ENCODE peak calls at places on chromosomes 13 and 19, in nine cellular contexts. One of them, this sample, is unnamed.

GRCh38 chr13:112837371-112838037 is 131.5 kb upstream of the MCF2L start:
- DNase-seq in RWPE1: no peak
- DNase-seq in omental fat pad: no peak
- DNase-seq in IMR-90: no peak
- DNase-seq in Calu3: no peak
- DNase-seq in nephron progenitor cell: no peak
- DNase-seq in AG10803: peak; percentile 65
- DNase-seq in astrocyte: no peak
- DNase-seq in dorsolateral prefrontal cortex: peak; percentile 69
- DNase-seq in this sample: no peak

GRCh38 chr13:36858285-36858684 is 39.3 kb downstream of the RFXAP start:
- DNase-seq in omental fat pad: no peak
- DNase-seq in dorsolateral prefrontal cortex: no peak
- DNase-seq in RWPE1: peak; percentile 21
- DNase-seq in astrocyte: peak; percentile 32
- DNase-seq in IMR-90: peak; percentile 65
- DNase-seq in nephron progenitor cell: peak; percentile 8
- DNase-seq in AG10803: peak; percentile 64
- DNase-seq in Calu3: no peak
- DNase-seq in this sample: no peak

GRCh38 chr13:44710576-44710975 is 134.4 kb upstream of the TSC22D1 start:
- DNase-seq in IMR-90: peak; percentile 96
- DNase-seq in AG10803: peak; percentile 81
- DNase-seq in dorsolateral prefrontal cortex: no peak
- DNase-seq in nephron progenitor cell: no peak
- DNase-seq in Calu3: peak; percentile 23
- DNase-seq in RWPE1: peak; percentile 83
- DNase-seq in omental fat pad: no peak
- DNase-seq in astrocyte: peak; percentile 98
- DNase-seq in this sample: no peak

GRCh38 chr19:45172173-45172572 is 5.9 kb downstream of the TRAPPC6A start:
- DNase-seq in IMR-90: no peak
- DNase-seq in AG10803: no peak
- DNase-seq in astrocyte: no peak
- DNase-seq in RWPE1: no peak
- DNase-seq in omental fat pad: no peak
- DNase-seq in nephron progenitor cell: no peak
- DNase-seq in Calu3: no peak
- DNase-seq in dorsolateral prefrontal cortex: no peak
- DNase-seq in this sample: no peak

GRCh38 chr13:109465151-109465550 is 321.2 kb downstream of the IRS2 start:
- DNase-seq in astrocyte: no peak
- DNase-seq in AG10803: peak; percentile 75
- DNase-seq in nephron progenitor cell: no peak
- DNase-seq in dorsolateral prefrontal cortex: no peak
- DNase-seq in Calu3: no peak
- DNase-seq in RWPE1: no peak
- DNase-seq in IMR-90: peak; percentile 2
- DNase-seq in omental fat pad: no peak
- DNase-seq in this sample: no peak

GRCh38 chr13:111429064-111429558 is 108.7 kb downstream of the TEX29 start:
- DNase-seq in nephron progenitor cell: peak; percentile 70
- DNase-seq in dorsolateral prefrontal cortex: no peak
- DNase-seq in RWPE1: peak; percentile 39
- DNase-seq in Calu3: peak; percentile 26
- DNase-seq in omental fat pad: no peak
- DNase-seq in AG10803: peak; percentile 31
- DNase-seq in IMR-90: peak; percentile 18
- DNase-seq in astrocyte: no peak
- DNase-seq in this sample: peak; percentile 67

GRCh38 chr13:75637101-75637774 is 1.1 kb downstream of the LMO7 start:
- DNase-seq in Calu3: no peak
- DNase-seq in IMR-90: no peak
- DNase-seq in omental fat pad: no peak
- DNase-seq in RWPE1: no peak
- DNase-seq in astrocyte: no peak
- DNase-seq in dorsolateral prefrontal cortex: no peak
- DNase-seq in nephron progenitor cell: no peak
- DNase-seq in AG10803: no peak
- DNase-seq in this sample: no peak

GRCh38 chr13:60591348-60591747 is 194.3 kb downstream of the TDRD3 start:
- DNase-seq in RWPE1: peak; percentile 10
- DNase-seq in AG10803: peak; percentile 90
- DNase-seq in IMR-90: peak; percentile 48
- DNase-seq in Calu3: no peak
- DNase-seq in astrocyte: peak; percentile 98
- DNase-seq in nephron progenitor cell: no peak
- DNase-seq in dorsolateral prefrontal cortex: no peak
- DNase-seq in omental fat pad: no peak
- DNase-seq in this sample: no peak

GRCh38 chr13:93603043-93603442 is 376.4 kb downstream of the GPC6 start:
- DNase-seq in nephron progenitor cell: no peak
- DNase-seq in dorsolateral prefrontal cortex: no peak
- DNase-seq in astrocyte: peak; percentile 90
- DNase-seq in omental fat pad: no peak
- DNase-seq in IMR-90: peak; percentile 82
- DNase-seq in Calu3: no peak
- DNase-seq in RWPE1: peak; percentile 16
- DNase-seq in AG10803: peak; percentile 95
- DNase-seq in this sample: no peak

GRCh38 chr19:55479451-55480230 is 3.2 kb downstream of the ZNF628 start:
- DNase-seq in IMR-90: no peak
- DNase-seq in nephron progenitor cell: no peak
- DNase-seq in Calu3: no peak
- DNase-seq in astrocyte: no peak
- DNase-seq in dorsolateral prefrontal cortex: no peak
- DNase-seq in RWPE1: no peak
- DNase-seq in AG10803: no peak
- DNase-seq in omental fat pad: no peak
- DNase-seq in this sample: no peak

GRCh38 chr19:2888739-2889224 is 11.9 kb upstream of the ZNF57 start:
- DNase-seq in astrocyte: no peak
- DNase-seq in dorsolateral prefrontal cortex: no peak
- DNase-seq in AG10803: peak; percentile 13
- DNase-seq in IMR-90: no peak
- DNase-seq in Calu3: no peak
- DNase-seq in nephron progenitor cell: no peak
- DNase-seq in RWPE1: peak; percentile 30
- DNase-seq in omental fat pad: no peak
- DNase-seq in this sample: no peak

GRCh38 chr19:45098521-45099464 is 5.8 kb downstream of the PPP1R37 start:
- DNase-seq in dorsolateral prefrontal cortex: peak; percentile 81
- DNase-seq in RWPE1: no peak
- DNase-seq in Calu3: no peak
- DNase-seq in AG10803: peak; percentile 33
- DNase-seq in omental fat pad: no peak
- DNase-seq in astrocyte: peak; percentile 45
- DNase-seq in nephron progenitor cell: no peak
- DNase-seq in IMR-90: peak; percentile 45
- DNase-seq in this sample: no peak

GRCh38 chr19:53910170-53910518 is 1.1 kb downstream of the CACNG7 start:
- DNase-seq in RWPE1: no peak
- DNase-seq in nephron progenitor cell: peak; percentile 42
- DNase-seq in astrocyte: no peak
- DNase-seq in AG10803: no peak
- DNase-seq in dorsolateral prefrontal cortex: no peak
- DNase-seq in IMR-90: no peak
- DNase-seq in omental fat pad: no peak
- DNase-seq in Calu3: no peak
- DNase-seq in this sample: no peak

GRCh38 chr19:39078436-39079200 is 5.5 kb upstream of the ACP7 start:
- DNase-seq in dorsolateral prefrontal cortex: no peak
- DNase-seq in AG10803: peak; percentile 98
- DNase-seq in Calu3: peak; percentile 76
- DNase-seq in IMR-90: peak; percentile 97
- DNase-seq in nephron progenitor cell: no peak
- DNase-seq in astrocyte: peak; percentile 99
- DNase-seq in omental fat pad: no peak
- DNase-seq in RWPE1: peak; percentile 81
- DNase-seq in this sample: no peak

GRCh38 chr19:29528946-29529645 is 3.3 kb downstream of the VSTM2B start:
- DNase-seq in IMR-90: no peak
- DNase-seq in nephron progenitor cell: no peak
- DNase-seq in astrocyte: no peak
- DNase-seq in AG10803: no peak
- DNase-seq in RWPE1: no peak
- DNase-seq in Calu3: no peak
- DNase-seq in dorsolateral prefrontal cortex: peak; percentile 30
- DNase-seq in omental fat pad: no peak
- DNase-seq in this sample: no peak

GRCh38 chr19:7916137-7916907 is 1.7 kb downstream of the TGFBR3L start:
- DNase-seq in omental fat pad: no peak
- DNase-seq in dorsolateral prefrontal cortex: no peak
- DNase-seq in AG10803: no peak
- DNase-seq in RWPE1: no peak
- DNase-seq in astrocyte: no peak
- DNase-seq in Calu3: peak; percentile 30
- DNase-seq in nephron progenitor cell: peak; percentile 65
- DNase-seq in IMR-90: no peak
- DNase-seq in this sample: no peak
- TF ChIP-seq CTCF in omental fat pad: no peak
- TF ChIP-seq CTCF in dorsolateral prefrontal cortex: no peak
- TF ChIP-seq CTCF in AG10803: no peak
- TF ChIP-seq CTCF in RWPE1: peak; percentile 12
- TF ChIP-seq CTCF in astrocyte: no peak
- TF ChIP-seq CTCF in Calu3: no peak
- TF ChIP-seq CTCF in nephron progenitor cell: no peak
- TF ChIP-seq CTCF in IMR-90: no peak
- TF ChIP-seq CTCF in this sample: no peak

GRCh38 chr13:65034266-65034665 is 2195.9 kb downstream of the PCDH9 start:
- DNase-seq in astrocyte: no peak
- DNase-seq in AG10803: no peak
- DNase-seq in RWPE1: no peak
- DNase-seq in nephron progenitor cell: no peak
- DNase-seq in dorsolateral prefrontal cortex: no peak
- DNase-seq in Calu3: no peak
- DNase-seq in IMR-90: no peak
- DNase-seq in omental fat pad: no peak
- DNase-seq in this sample: no peak
- TF ChIP-seq CTCF in astrocyte: no peak
- TF ChIP-seq CTCF in AG10803: no peak
- TF ChIP-seq CTCF in RWPE1: no peak
- TF ChIP-seq CTCF in nephron progenitor cell: no peak
- TF ChIP-seq CTCF in dorsolateral prefrontal cortex: no peak
- TF ChIP-seq CTCF in Calu3: no peak
- TF ChIP-seq CTCF in IMR-90: no peak
- TF ChIP-seq CTCF in omental fat pad: no peak
- TF ChIP-seq CTCF in this sample: no peak

DNA sequence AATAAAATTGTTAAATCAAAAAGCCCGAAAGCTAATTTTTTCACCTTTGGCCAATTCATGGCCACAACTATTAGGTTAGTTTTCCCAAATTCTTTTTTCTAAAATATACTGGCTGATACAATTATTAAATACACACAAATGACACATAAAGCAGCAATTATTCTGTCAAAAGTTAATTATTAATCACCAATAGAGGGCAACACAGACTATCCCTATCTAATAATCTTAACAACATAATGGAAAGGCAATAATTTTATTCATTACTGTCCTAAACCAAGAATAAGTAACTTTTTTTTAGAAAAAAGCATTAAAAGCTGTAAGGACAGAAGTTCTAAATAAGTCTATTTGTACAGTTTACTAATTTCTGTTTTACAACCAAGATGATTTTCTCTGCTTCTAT is 51.7 kb downstream of the KATNAL1 start:
- DNase-seq in dorsolateral prefrontal cortex: no peak
- DNase-seq in omental fat pad: no peak
- DNase-seq in astrocyte: no peak
- DNase-seq in Calu3: no peak
- DNase-seq in RWPE1: peak; percentile 5
- DNase-seq in IMR-90: no peak
- DNase-seq in AG10803: no peak
- DNase-seq in nephron progenitor cell: no peak
- DNase-seq in this sample: no peak
- TF ChIP-seq CTCF in dorsolateral prefrontal cortex: peak; percentile 60
- TF ChIP-seq CTCF in omental fat pad: no peak
- TF ChIP-seq CTCF in astrocyte: no peak
- TF ChIP-seq CTCF in Calu3: no peak
- TF ChIP-seq CTCF in RWPE1: peak; percentile 36
- TF ChIP-seq CTCF in IMR-90: peak; percentile 13
- TF ChIP-seq CTCF in AG10803: peak; percentile 30
- TF ChIP-seq CTCF in nephron progenitor cell: no peak
- TF ChIP-seq CTCF in this sample: no peak

DNA sequence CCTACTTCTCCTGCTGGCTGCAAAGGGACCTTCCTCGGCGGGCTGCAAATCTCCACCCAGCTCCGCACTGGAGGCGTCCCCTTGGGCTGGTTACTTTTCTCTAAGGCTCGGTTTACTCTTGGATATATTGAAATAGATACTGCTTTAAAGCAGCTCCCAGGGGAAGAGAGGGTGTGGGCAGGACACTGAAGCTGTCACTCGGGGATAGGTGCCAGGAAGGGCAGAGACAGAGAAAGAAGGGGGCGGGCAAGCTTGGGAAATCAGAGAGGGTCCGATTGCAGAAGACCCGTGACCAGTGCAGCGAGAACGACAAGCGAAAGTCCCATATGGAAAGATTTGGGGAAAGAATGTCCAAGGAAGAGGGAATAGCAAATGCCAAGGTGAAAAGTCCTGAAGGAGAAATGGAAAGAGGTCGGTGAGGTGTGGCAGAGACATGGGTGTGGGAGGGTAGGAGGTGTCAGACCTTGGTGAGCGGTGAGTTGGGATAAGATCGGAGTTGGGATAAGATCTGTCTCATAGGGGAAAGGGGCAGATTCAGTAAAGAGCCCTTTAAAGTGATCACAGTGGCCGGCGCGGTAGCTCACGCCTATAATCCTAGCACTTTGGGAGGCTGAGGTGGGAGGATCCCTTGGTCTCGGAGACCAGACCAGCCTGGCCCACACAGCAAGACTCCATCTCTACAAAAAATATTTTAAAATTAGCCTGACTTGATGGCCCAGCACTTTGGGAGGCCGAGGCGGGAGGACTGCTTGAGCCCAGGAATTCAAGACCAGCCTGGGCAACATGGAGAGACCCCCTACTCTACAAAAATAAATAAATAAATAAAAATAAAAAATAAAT is 618 bp downstream of the THSD8 start:
- DNase-seq in RWPE1: peak; percentile 13
- DNase-seq in Calu3: no peak
- DNase-seq in dorsolateral prefrontal cortex: no peak
- DNase-seq in AG10803: no peak
- DNase-seq in astrocyte: no peak
- DNase-seq in omental fat pad: no peak
- DNase-seq in nephron progenitor cell: no peak
- DNase-seq in IMR-90: no peak
- DNase-seq in this sample: no peak
- TF ChIP-seq CTCF in RWPE1: no peak
- TF ChIP-seq CTCF in Calu3: no peak
- TF ChIP-seq CTCF in dorsolateral prefrontal cortex: no peak
- TF ChIP-seq CTCF in AG10803: no peak
- TF ChIP-seq CTCF in astrocyte: no peak
- TF ChIP-seq CTCF in omental fat pad: no peak
- TF ChIP-seq CTCF in nephron progenitor cell: no peak
- TF ChIP-seq CTCF in IMR-90: no peak
- TF ChIP-seq CTCF in this sample: no peak

GRCh38 chr13:32863596-32863995 is 152.6 kb upstream of the KL start:
- DNase-seq in RWPE1: no peak
- DNase-seq in AG10803: no peak
- DNase-seq in nephron progenitor cell: no peak
- DNase-seq in Calu3: no peak
- DNase-seq in omental fat pad: no peak
- DNase-seq in astrocyte: no peak
- DNase-seq in dorsolateral prefrontal cortex: no peak
- DNase-seq in IMR-90: no peak
- DNase-seq in this sample: no peak
- TF ChIP-seq CTCF in RWPE1: no peak
- TF ChIP-seq CTCF in AG10803: no peak
- TF ChIP-seq CTCF in nephron progenitor cell: no peak
- TF ChIP-seq CTCF in Calu3: no peak
- TF ChIP-seq CTCF in omental fat pad: no peak
- TF ChIP-seq CTCF in astrocyte: no peak
- TF ChIP-seq CTCF in dorsolateral prefrontal cortex: no peak
- TF ChIP-seq CTCF in IMR-90: no peak
- TF ChIP-seq CTCF in this sample: no peak

This sample was measured in neural crest cell.